ENCODE peak calls at places on chromosomes 13 and 19, in five cellular contexts. One of them, this sample, is unnamed. For H3K4me1, the result is how much of the 10 kb centered on the place peaks cover.

GRCh38 chr13:94696171-94696570 is 16.2 kb downstream of the SOX21 start:
- DNase-seq in tibial nerve: no peak
- DNase-seq in transverse colon: no peak
- DNase-seq in esophagus muscularis mucosa: peak
- DNase-seq in ovary: no peak
- DNase-seq in this sample: no peak

GRCh38 chr13:101627556-101627943 is 175.1 kb downstream of the ITGBL1 start:
- DNase-seq in esophagus muscularis mucosa: no peak
- DNase-seq in ovary: no peak
- DNase-seq in transverse colon: no peak
- DNase-seq in tibial nerve: no peak
- DNase-seq in this sample: no peak

GRCh38 chr19:35932291-35932936 is 3.8 kb upstream of the LRFN3 start:
- DNase-seq in ovary: no peak
- DNase-seq in esophagus muscularis mucosa: no peak
- DNase-seq in transverse colon: no peak
- DNase-seq in tibial nerve: no peak
- DNase-seq in this sample: no peak

GRCh38 chr13:112916296-112916695 is 52.7 kb upstream of the MCF2L start:
- DNase-seq in tibial nerve: no peak
- DNase-seq in transverse colon: no peak
- DNase-seq in esophagus muscularis mucosa: no peak
- DNase-seq in ovary: no peak
- DNase-seq in this sample: no peak

GRCh38 chr19:39928357-39928725 is 6.1 kb downstream of the FCGBP start:
- DNase-seq in esophagus muscularis mucosa: no peak
- DNase-seq in tibial nerve: no peak
- DNase-seq in ovary: no peak
- DNase-seq in transverse colon: no peak
- DNase-seq in this sample: no peak

GRCh38 chr13:109088101-109088500 is 458.7 kb downstream of the MYO16 start:
- DNase-seq in tibial nerve: no peak
- DNase-seq in esophagus muscularis mucosa: no peak
- DNase-seq in transverse colon: no peak
- DNase-seq in ovary: no peak
- DNase-seq in this sample: no peak

GRCh38 chr13:72186730-72187422 is 319.9 kb upstream of the DACH1 start:
- DNase-seq in ovary: no peak
- DNase-seq in transverse colon: peak
- DNase-seq in tibial nerve: no peak
- DNase-seq in esophagus muscularis mucosa: no peak
- DNase-seq in this sample: no peak

GRCh38 chr19:51607077-51607476 is 23.1 kb downstream of the SIGLEC5 start:
- DNase-seq in transverse colon: peak
- DNase-seq in esophagus muscularis mucosa: peak
- DNase-seq in ovary: no peak
- DNase-seq in tibial nerve: no peak
- DNase-seq in this sample: no peak

GRCh38 chr13:103325675-103326074 is 259.5 kb upstream of the SLC10A2 start:
- DNase-seq in ovary: no peak
- DNase-seq in transverse colon: no peak
- DNase-seq in tibial nerve: no peak
- DNase-seq in esophagus muscularis mucosa: no peak
- DNase-seq in this sample: no peak

GRCh38 chr19:36093687-36094086 is 17.3 kb upstream of the OVOL3 start:
- DNase-seq in transverse colon: no peak
- DNase-seq in ovary: no peak
- DNase-seq in esophagus muscularis mucosa: no peak
- DNase-seq in tibial nerve: no peak
- DNase-seq in this sample: no peak

GRCh38 chr13:94950303-94950702 is 238.0 kb upstream of the SOX21 start:
- DNase-seq in ovary: no peak
- DNase-seq in tibial nerve: no peak
- DNase-seq in transverse colon: no peak
- DNase-seq in esophagus muscularis mucosa: peak
- DNase-seq in this sample: no peak

GRCh38 chr13:114058051-114058867 is 74.2 kb downstream of the RASA3 start:
- DNase-seq in tibial nerve: no peak
- DNase-seq in transverse colon: no peak
- DNase-seq in esophagus muscularis mucosa: no peak
- DNase-seq in ovary: no peak
- DNase-seq in this sample: no peak

GRCh38 chr13:73622375-73622774 is 511.8 kb downstream of the KLF12 start:
- DNase-seq in transverse colon: no peak
- DNase-seq in ovary: no peak
- DNase-seq in tibial nerve: no peak
- DNase-seq in esophagus muscularis mucosa: peak
- DNase-seq in this sample: no peak

GRCh38 chr19:6216236-6216995 is 63.4 kb downstream of the MLLT1 start:
- DNase-seq in esophagus muscularis mucosa: no peak
- DNase-seq in tibial nerve: no peak
- DNase-seq in ovary: no peak
- DNase-seq in transverse colon: no peak
- DNase-seq in this sample: no peak

DNA sequence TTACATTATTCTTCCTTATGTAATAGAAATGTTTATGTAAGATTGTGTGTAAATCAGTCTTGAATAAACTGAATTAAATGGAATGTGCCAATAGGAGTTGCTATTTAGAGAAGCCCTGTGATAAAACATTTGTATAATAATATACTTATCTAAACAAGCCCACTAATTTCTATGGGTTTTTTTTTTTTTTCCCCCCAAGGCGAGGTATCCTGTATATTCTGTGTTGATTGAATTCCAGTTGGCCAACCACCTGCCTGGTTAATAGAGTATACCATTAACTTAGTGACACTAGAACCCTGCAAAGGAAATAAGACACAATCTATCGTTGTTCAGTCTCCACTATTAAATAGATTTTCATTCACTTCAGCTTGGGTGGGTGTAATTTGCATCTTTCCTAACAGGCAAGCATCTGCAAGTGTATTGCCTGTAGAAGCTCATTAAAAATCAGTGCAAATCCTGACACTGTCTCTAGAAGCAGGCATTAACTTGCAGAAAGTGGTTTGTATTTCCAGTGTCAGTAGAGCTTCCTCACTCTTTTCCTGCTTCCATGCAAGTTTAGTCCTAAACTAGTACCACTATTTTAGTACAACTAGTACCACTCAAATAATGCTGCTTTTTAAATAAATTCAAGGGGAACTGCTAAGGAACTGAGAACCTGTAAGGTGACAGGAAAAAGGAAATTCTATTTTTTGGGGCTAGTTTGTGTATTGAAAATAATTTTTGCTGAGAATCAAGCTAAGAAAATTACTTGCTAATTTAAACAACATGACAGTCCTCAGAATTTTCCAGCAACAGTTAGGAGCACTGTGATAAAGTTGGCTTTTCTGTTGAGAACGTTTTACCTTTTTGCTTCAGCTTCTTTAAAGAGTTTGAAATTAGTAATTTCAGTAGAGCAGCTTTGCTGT is 69.3 kb downstream of the LRCH1 start:
- DNase-seq in ovary: no peak
- DNase-seq in esophagus muscularis mucosa: no peak
- DNase-seq in tibial nerve: no peak
- DNase-seq in transverse colon: no peak
- DNase-seq in this sample: no peak
- H3K4me1 ChIP-seq in ovary: under half
- H3K4me1 ChIP-seq in esophagus muscularis mucosa: half or more
- H3K4me1 ChIP-seq in tibial nerve: under half
- H3K4me1 ChIP-seq in transverse colon: under half
- H3K4me1 ChIP-seq in this sample: under half

GRCh38 chr19:12933287-12934072 is at the start of gene FARSA:
- DNase-seq in transverse colon: peak
- DNase-seq in tibial nerve: peak
- DNase-seq in esophagus muscularis mucosa: peak
- DNase-seq in ovary: peak
- DNase-seq in this sample: no peak
- TF ChIP-seq POLR2A in transverse colon: peak
- TF ChIP-seq POLR2A in tibial nerve: peak
- TF ChIP-seq POLR2A in esophagus muscularis mucosa: peak
- TF ChIP-seq POLR2A in ovary: peak
- TF ChIP-seq POLR2A in this sample: no peak

GRCh38 chr19:45442408-45442926 is 18.8 kb upstream of the ERCC1 start:
- DNase-seq in tibial nerve: no peak
- DNase-seq in transverse colon: no peak
- DNase-seq in ovary: no peak
- DNase-seq in esophagus muscularis mucosa: no peak
- DNase-seq in this sample: no peak
- H3K4me1 ChIP-seq in tibial nerve: under half
- H3K4me1 ChIP-seq in transverse colon: under half
- H3K4me1 ChIP-seq in ovary: under half
- H3K4me1 ChIP-seq in esophagus muscularis mucosa: under half
- H3K4me1 ChIP-seq in this sample: under half

GRCh38 chr19:17972230-17972629 is 5.3 kb downstream of the KCNN1 start:
- DNase-seq in transverse colon: no peak
- DNase-seq in ovary: no peak
- DNase-seq in esophagus muscularis mucosa: no peak
- DNase-seq in tibial nerve: no peak
- DNase-seq in this sample: no peak

GRCh38 chr19:17966497-17967257 is at the start of gene KCNN1:
- DNase-seq in tibial nerve: no peak
- DNase-seq in esophagus muscularis mucosa: no peak
- DNase-seq in ovary: no peak
- DNase-seq in transverse colon: no peak
- DNase-seq in this sample: no peak

GRCh38 chr19:17968376-17968775 is 1.5 kb downstream of the KCNN1 start:
- DNase-seq in transverse colon: no peak
- DNase-seq in tibial nerve: no peak
- DNase-seq in ovary: no peak
- DNase-seq in esophagus muscularis mucosa: no peak
- DNase-seq in this sample: no peak

GRCh38 chr19:17967258-17968051 is 548 bp downstream of the KCNN1 start:
- DNase-seq in esophagus muscularis mucosa: no peak
- DNase-seq in transverse colon: no peak
- DNase-seq in ovary: no peak
- DNase-seq in tibial nerve: no peak
- DNase-seq in this sample: no peak

DNA sequence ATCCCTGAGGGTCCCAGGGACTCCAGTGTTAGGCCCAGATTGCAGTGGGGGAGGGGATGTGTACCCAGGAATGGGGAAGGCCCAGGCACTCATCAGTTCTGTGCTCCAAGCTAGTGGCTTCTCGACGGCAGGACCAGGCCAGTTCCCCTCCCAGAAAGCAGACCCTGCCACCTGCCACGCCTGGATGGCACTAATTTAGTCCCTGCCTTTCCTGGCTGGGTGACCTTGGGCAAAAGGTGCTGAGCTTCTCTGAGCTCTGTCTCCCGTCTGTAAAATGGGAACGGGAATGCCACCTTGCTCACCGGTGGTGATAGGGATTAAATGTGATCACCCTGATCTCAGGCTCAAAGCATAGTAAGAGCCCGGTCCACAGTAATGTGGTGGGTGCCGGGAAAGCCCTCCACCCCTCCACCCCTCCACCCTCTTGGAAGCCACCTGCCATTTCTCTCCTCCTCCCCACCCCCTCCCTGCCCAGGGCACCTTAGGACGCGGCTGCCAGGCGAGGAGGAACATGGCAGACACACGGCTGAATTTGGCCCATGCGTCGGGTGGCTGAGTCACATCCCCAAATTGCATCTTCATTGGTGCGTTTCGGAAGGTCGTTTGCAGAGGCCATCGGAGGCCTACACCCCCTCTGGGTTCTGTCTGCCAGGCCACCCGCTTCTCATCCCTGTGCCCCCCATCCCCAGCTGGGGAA is 2.3 kb downstream of the KCNN1 start:
- DNase-seq in esophagus muscularis mucosa: no peak
- DNase-seq in tibial nerve: no peak
- DNase-seq in ovary: no peak
- DNase-seq in transverse colon: no peak
- DNase-seq in this sample: no peak
- TF ChIP-seq POLR2A in esophagus muscularis mucosa: no peak
- TF ChIP-seq POLR2A in tibial nerve: no peak
- TF ChIP-seq POLR2A in ovary: no peak
- TF ChIP-seq POLR2A in transverse colon: no peak
- TF ChIP-seq POLR2A in this sample: no peak

GRCh38 chr13:99963832-99964339 is 7.7 kb downstream of the ZIC5 start:
- DNase-seq in ovary: no peak
- DNase-seq in esophagus muscularis mucosa: no peak
- DNase-seq in tibial nerve: no peak
- DNase-seq in transverse colon: no peak
- DNase-seq in this sample: no peak
- H3K4me1 ChIP-seq in ovary: under half
- H3K4me1 ChIP-seq in esophagus muscularis mucosa: under half
- H3K4me1 ChIP-seq in tibial nerve: under half
- H3K4me1 ChIP-seq in transverse colon: under half
- H3K4me1 ChIP-seq in this sample: under half

DNA sequence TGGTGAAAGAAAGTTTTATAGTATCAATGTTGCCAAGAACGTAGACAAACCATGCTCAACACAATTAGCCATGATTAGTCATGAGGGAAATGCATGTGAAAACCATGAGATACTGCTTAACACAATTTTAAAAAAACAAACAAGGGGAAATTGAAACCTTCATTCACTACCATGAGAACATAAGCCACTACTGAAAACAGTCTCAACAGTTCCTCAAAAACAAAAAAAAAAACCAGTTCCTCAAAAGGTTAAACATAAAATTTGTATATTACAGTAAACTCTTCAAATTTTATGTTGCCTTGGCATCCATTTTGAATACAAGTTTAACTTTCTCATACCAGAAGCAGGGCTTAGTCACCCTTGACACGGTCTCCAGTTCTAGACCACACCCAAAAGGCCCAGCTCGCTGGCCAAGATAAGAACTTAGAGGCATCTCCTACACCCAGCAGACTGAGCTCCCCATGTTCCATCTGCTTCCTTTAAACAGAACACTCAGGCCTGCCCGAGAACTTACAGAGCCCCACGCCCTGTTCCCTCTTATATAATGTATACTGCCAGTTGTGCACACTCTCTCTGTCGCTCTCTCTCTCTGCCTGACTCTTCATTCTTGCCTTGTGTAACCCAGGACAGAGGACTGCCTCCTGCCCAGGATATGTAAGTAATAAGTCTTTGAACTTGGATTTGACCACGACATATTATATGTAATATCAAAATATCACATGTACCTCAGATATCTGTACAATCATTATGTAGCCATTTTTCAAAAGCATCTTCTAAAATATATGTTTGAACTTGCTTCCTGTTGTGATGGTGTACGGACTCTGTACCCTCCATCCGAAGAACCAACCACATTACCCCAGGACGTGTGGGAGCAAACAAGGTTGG is 67.4 kb downstream of the STK24 start:
- DNase-seq in tibial nerve: no peak
- DNase-seq in esophagus muscularis mucosa: no peak
- DNase-seq in ovary: peak
- DNase-seq in transverse colon: peak
- DNase-seq in this sample: no peak
- TF ChIP-seq POLR2A in tibial nerve: no peak
- TF ChIP-seq POLR2A in esophagus muscularis mucosa: no peak
- TF ChIP-seq POLR2A in ovary: no peak
- TF ChIP-seq POLR2A in transverse colon: peak
- TF ChIP-seq POLR2A in this sample: no peak